ENCODE peak calls at places on chromosome 11, in five cellular contexts. One of them, this sample, is unnamed.

GRCh38 chr11:70132641-70133040 is 54.5 kb downstream of the ANO1 start:
- DNase-seq in NCI-H510A treated with DMSO at 0.1 percent for 48 hours: no peak
- DNase-seq in iris pigment epithelial cell: no peak
- DNase-seq in cardiac muscle cell: no peak
- DNase-seq in H7: no peak
- DNase-seq in this sample: no peak

GRCh38 chr11:84819128-84819527 is 808.0 kb downstream of the DLG2 start:
- DNase-seq in NCI-H510A treated with DMSO at 0.1 percent for 48 hours: peak; percentile 45
- DNase-seq in iris pigment epithelial cell: peak; percentile 9
- DNase-seq in cardiac muscle cell: no peak
- DNase-seq in H7: no peak
- DNase-seq in this sample: no peak

GRCh38 chr11:63614136-63614664 is at the start of gene PLAAT3:
- DNase-seq in NCI-H510A treated with DMSO at 0.1 percent for 48 hours: peak; percentile 56
- DNase-seq in iris pigment epithelial cell: peak; percentile 45
- DNase-seq in cardiac muscle cell: peak; percentile 83
- DNase-seq in H7: peak; percentile 89
- DNase-seq in this sample: peak; percentile 61

GRCh38 chr11:101407324-101407723 is 176.5 kb downstream of the TRPC6 start:
- DNase-seq in NCI-H510A treated with DMSO at 0.1 percent for 48 hours: no peak
- DNase-seq in iris pigment epithelial cell: peak; percentile 5
- DNase-seq in cardiac muscle cell: peak; percentile 14
- DNase-seq in H7: no peak
- DNase-seq in this sample: no peak

GRCh38 chr11:8387141-8387540 is 123.5 kb upstream of the LMO1 start:
- DNase-seq in NCI-H510A treated with DMSO at 0.1 percent for 48 hours: no peak
- DNase-seq in iris pigment epithelial cell: no peak
- DNase-seq in cardiac muscle cell: no peak
- DNase-seq in H7: peak; percentile 5
- DNase-seq in this sample: no peak

GRCh38 chr11:62137276-62137861 is 13.6 kb downstream of the INCENP start:
- DNase-seq in NCI-H510A treated with DMSO at 0.1 percent for 48 hours: no peak
- DNase-seq in iris pigment epithelial cell: no peak
- DNase-seq in cardiac muscle cell: no peak
- DNase-seq in H7: no peak
- DNase-seq in this sample: peak; percentile 5

GRCh38 chr11:36340909-36341308 is 44.8 kb downstream of the PRR5L start:
- DNase-seq in NCI-H510A treated with DMSO at 0.1 percent for 48 hours: no peak
- DNase-seq in iris pigment epithelial cell: no peak
- DNase-seq in cardiac muscle cell: no peak
- DNase-seq in H7: no peak
- DNase-seq in this sample: no peak

GRCh38 chr11:68598816-68599653 is 85.3 kb upstream of the GAL start:
- DNase-seq in NCI-H510A treated with DMSO at 0.1 percent for 48 hours: no peak
- DNase-seq in iris pigment epithelial cell: no peak
- DNase-seq in cardiac muscle cell: no peak
- DNase-seq in H7: no peak
- DNase-seq in this sample: no peak

GRCh38 chr11:58928082-58928574 is 11.2 kb upstream of the GLYATL1 start:
- DNase-seq in NCI-H510A treated with DMSO at 0.1 percent for 48 hours: no peak
- DNase-seq in iris pigment epithelial cell: peak; percentile 5
- DNase-seq in cardiac muscle cell: no peak
- DNase-seq in H7: peak; percentile 16
- DNase-seq in this sample: no peak

GRCh38 chr11:71106671-71107070 is 145.7 kb downstream of the SHANK2 start:
- DNase-seq in NCI-H510A treated with DMSO at 0.1 percent for 48 hours: no peak
- DNase-seq in iris pigment epithelial cell: no peak
- DNase-seq in cardiac muscle cell: no peak
- DNase-seq in H7: no peak
- DNase-seq in this sample: no peak

GRCh38 chr11:73359930-73360742 is 16.1 kb upstream of the RELT start:
- DNase-seq in NCI-H510A treated with DMSO at 0.1 percent for 48 hours: no peak
- DNase-seq in iris pigment epithelial cell: peak; percentile 51
- DNase-seq in cardiac muscle cell: peak; percentile 57
- DNase-seq in H7: peak; percentile 94
- DNase-seq in this sample: no peak